ENCODE peak calls at places on chromosomes 11 and 22, in seven cellular contexts. R is adrenal gland, N is GM12865, Y is vagina, V is AG04450, I is sigmoid colon, S is psoas muscle. B is an unnamed sample.

GRCh38 chr22:47019012-47019790 is 256.8 kb downstream of the TBC1D22A start:
- DNase-seq in V (no peak), R (no peak), S (no peak), I (peak; percentile 63), N (no peak), Y (no peak), B (no peak)

GRCh38 chr11:34585870-34586654 is 34.8 kb upstream of the EHF start:
- DNase-seq in V (peak; percentile 39), Y (no peak), I (no peak), N (peak; percentile 41), S (no peak), R (no peak), B (peak; percentile 52)

GRCh38 chr22:37215890-37216289 is 3.6 kb upstream of the SSTR3 start:
- DNase-seq in V (no peak), I (no peak), R (no peak), S (no peak), Y (no peak), N (peak; percentile 68), B (no peak)

GRCh38 chr11:54985731-54986130 is 276.2 kb upstream of the TRIM48 start:
- DNase-seq in S (no peak), I (no peak), V (no peak), Y (no peak), N (no peak), R (no peak), B (no peak)

GRCh38 chr11:58787903-58788302 is 56.2 kb upstream of the GLYAT start:
- DNase-seq in N (no peak), R (no peak), S (no peak), I (no peak), V (no peak), Y (no peak), B (no peak)

GRCh38 chr11:69642549-69642912 is 1.6 kb downstream of the CCND1 start:
- DNase-seq in R (peak; percentile 68), I (peak; percentile 65), S (no peak), Y (no peak), V (no peak), N (no peak), B (no peak)

GRCh38 chr11:36744375-36745168 is 146.5 kb upstream of the RAG2 start:
- DNase-seq in Y (no peak), R (peak; percentile 90), I (peak; percentile 73), S (peak; percentile 76), V (peak; percentile 15), N (peak; percentile 78), B (peak; percentile 39)

GRCh38 chr11:63710476-63711217 is 29.3 kb downstream of the RTN3 start:
- DNase-seq in N (no peak), V (peak; percentile 7), R (peak; percentile 2), I (no peak), Y (no peak), S (no peak), B (peak; percentile 37)

GRCh38 chr22:43148581-43148980 is 2.8 kb upstream of the TSPO start:
- DNase-seq in Y (no peak), V (no peak), N (no peak), I (no peak), S (no peak), R (no peak), B (no peak)

GRCh38 chr11:34565417-34566208 is 52.0 kb upstream of the ELF5 start:
- DNase-seq in R (no peak), V (no peak), I (no peak), S (no peak), Y (no peak), N (peak; percentile 35), B (no peak)

GRCh38 chr22:45529966-45530575 is 27.4 kb downstream of the FBLN1 start:
- DNase-seq in N (no peak), Y (no peak), I (no peak), R (no peak), S (no peak), V (peak; percentile 88), B (no peak)

GRCh38 chr11:39668640-39669039 is 1790.8 kb downstream of the LRRC4C start:
- DNase-seq in Y (no peak), R (no peak), I (no peak), V (peak; percentile 1), N (no peak), S (no peak), B (no peak)

GRCh38 chr11:86303257-86303656 is 1.2 kb downstream of the HIKESHI start:
- DNase-seq in V (no peak), N (no peak), I (no peak), Y (no peak), S (no peak), R (no peak), B (no peak)

GRCh38 chr11:20066013-20066782 is 94.1 kb downstream of the DBX1 start:
- DNase-seq in V (no peak), I (no peak), R (no peak), Y (no peak), S (no peak), N (no peak), B (no peak)

GRCh38 chr22:45977551-45978274 is 751 bp upstream of the WNT7B start:
- DNase-seq in I (no peak), V (no peak), R (no peak), N (no peak), S (no peak), Y (no peak), B (no peak)

GRCh38 chr22:22892096-22893052 is 4.8 kb downstream of the IGLL5 start:
- DNase-seq in V (no peak), I (peak; percentile 7), S (no peak), R (no peak), N (no peak), Y (no peak), B (no peak)

GRCh38 chr11:72591023-72591422 is 83.2 kb downstream of the PDE2A start:
- DNase-seq in Y (no peak), V (no peak), I (no peak), N (no peak), R (no peak), S (no peak), B (no peak)

GRCh38 chr11:72588656-72589410 is 85.4 kb downstream of the PDE2A start:
- DNase-seq in Y (no peak), S (no peak), N (no peak), R (no peak), I (peak; percentile 26), V (no peak), B (no peak)

GRCh38 chr11:72591785-72592490 is 82.3 kb downstream of the PDE2A start:
- DNase-seq in S (no peak), N (peak; percentile 35), R (no peak), Y (no peak), V (no peak), I (no peak), B (no peak)

GRCh38 chr11:72587696-72588095 is 86.5 kb downstream of the PDE2A start:
- DNase-seq in Y (no peak), N (no peak), V (no peak), S (no peak), I (peak; percentile 45), R (no peak), B (no peak)

DNA sequence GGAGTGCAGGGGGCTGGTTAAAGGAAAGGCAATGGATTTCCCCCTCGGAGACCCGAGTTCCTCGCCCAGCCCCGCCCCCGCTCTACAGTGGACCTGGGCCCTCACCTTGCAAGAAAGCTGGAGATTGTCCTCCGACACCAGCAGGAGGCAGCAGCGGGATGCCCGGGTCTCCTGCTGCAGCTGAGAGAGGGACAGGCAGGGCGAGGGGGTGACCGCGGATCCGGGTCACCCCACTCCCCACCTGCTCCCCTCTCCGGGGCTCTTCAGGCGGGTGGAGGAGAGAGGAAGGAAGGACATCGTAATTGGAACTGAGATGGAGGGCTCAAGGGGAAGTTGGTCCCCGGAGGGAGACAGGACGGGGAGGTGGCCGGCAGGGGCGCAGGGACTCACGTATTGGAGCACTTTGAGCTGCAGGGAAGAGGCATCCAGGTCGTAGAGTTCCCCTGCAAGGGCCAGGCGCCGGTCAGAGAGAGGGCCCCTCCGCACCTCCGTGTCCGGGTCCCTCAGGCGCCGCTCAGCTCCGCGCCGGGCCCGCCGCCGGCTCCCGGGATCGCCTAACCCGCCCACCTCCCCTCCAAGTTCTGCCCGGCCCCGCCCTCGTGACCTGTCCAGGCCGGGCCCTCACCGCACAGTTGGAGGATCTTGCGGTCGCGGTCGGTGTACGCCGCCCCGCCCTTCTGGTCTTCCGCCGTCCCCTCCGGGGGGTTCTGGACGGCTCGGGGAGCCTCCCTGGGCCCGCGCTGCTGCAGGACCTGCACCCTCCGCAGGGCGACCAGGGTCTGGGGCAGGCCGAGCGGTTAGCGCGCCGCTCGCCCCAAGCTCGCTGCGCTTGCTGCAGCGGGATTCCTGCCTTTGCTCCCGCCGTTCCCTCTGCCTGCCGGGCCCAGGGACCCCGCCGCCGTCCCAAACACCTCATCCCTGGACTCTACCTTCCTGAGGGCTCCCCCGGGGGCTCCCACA is 84.1 kb downstream of the PDE2A start:
- DNase-seq in I (no peak), R (no peak), N (peak; percentile 41), V (no peak), S (no peak), Y (no peak), B (no peak)
- TF ChIP-seq CTCF in I (peak; percentile 44), R (peak; percentile 44), N (peak; percentile 37), V (peak; percentile 42), S (peak; percentile 30), Y (no peak), B (peak; percentile 37)

GRCh38 chr11:101552893-101553292 is 30.9 kb downstream of the TRPC6 start:
- DNase-seq in N (no peak), V (no peak), I (no peak), R (no peak), Y (no peak), S (no peak), B (no peak)
- H3K4me3 ChIP-seq in N (no peak overlapping the region), V (no peak overlapping the region), I (no peak overlapping the region), R (no peak overlapping the region), Y (no peak overlapping the region), S (no peak overlapping the region), B (no peak overlapping the region)

DNA sequence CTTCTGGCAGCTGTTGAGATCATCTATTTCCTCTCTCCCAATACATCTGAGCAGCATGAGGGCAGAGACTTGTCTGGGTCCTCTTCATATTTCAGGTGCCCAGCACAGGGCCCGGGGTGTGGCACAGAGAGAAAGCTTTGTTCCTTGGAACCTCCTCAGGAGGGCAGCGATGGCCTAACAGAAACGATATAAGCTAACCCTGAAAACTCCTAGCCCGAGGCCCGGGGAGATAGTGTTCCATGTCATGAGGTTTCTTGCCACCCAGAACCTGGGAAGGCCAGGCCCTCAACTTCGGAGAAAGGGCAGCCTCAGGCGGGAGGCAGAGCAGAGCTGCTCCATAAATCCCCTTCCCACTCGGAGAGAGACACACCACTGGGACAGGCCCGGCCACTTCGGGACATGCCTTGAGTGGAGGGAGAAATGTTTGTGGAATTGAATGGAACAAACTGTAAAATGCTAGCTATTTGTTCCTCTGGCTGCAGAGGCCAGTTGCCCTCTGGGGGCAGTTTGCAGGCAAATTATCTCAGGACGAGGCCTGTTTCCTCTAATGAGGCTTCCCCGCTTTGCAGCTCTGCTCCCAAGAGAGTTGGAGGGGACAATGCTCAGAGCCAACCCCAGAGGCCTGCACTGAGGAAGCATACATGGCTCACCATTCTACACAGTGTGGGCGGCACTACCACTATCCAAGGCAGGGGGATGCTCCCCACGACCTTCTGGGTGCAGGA is 11.6 kb downstream of the ARRB1 start:
- DNase-seq in V (no peak), Y (no peak), N (no peak), S (no peak), I (no peak), R (peak; percentile 69), B (no peak)
- TF ChIP-seq CTCF in V (peak; percentile 5), Y (no peak), N (no peak), S (no peak), I (no peak), R (no peak), B (no peak)

DNA sequence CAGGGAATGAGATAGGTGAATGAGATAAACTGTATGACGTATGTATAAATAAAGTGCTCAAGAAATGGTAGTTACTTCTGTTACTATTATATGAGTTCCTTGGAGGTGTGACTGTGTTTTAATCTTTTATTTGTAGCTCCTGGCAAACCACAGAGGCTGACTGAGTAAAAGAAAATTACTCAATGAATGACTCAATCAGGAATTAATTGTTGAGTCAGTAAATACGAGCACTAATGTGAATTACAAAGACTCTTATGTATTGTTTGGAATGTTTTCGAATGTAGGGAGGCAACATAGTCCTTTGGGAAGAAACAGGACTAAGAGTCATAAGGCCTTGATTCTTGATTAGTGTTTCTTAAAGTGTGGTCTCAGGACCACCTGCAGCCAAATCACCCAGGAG is 51.1 kb upstream of the BLID start:
- DNase-seq in N (no peak), V (no peak), R (no peak), Y (no peak), S (no peak), I (no peak), B (no peak)
- H3K4me3 ChIP-seq in N (no peak overlapping the region), V (no peak overlapping the region), R (no peak overlapping the region), Y (no peak overlapping the region), S (no peak overlapping the region), I (no peak overlapping the region), B (no peak overlapping the region)

B was measured in HFF-Myc.